ENCODE peak calls at places on chromosomes 3 and 15, in five cellular contexts. One of them, this sample, is unnamed.

GRCh38 chr3:127585163-127585812 is 5.2 kb downstream of the TPRA1 start:
- DNase-seq in D341Med: no peak
- DNase-seq in T-helper 17 cell: no peak
- DNase-seq in NCI-H526 treated with DMSO at 0.1 percent for 48 hours: no peak
- DNase-seq in fibroblast of pulmonary artery: peak
- DNase-seq in this sample: no peak

GRCh38 chr3:27657404-27657803 is 64.7 kb downstream of the EOMES start:
- DNase-seq in D341Med: no peak
- DNase-seq in T-helper 17 cell: no peak
- DNase-seq in NCI-H526 treated with DMSO at 0.1 percent for 48 hours: no peak
- DNase-seq in fibroblast of pulmonary artery: peak
- DNase-seq in this sample: no peak

GRCh38 chr3:124850212-124850611 is 37.0 kb downstream of the ITGB5 start:
- DNase-seq in D341Med: no peak
- DNase-seq in T-helper 17 cell: no peak
- DNase-seq in NCI-H526 treated with DMSO at 0.1 percent for 48 hours: no peak
- DNase-seq in fibroblast of pulmonary artery: no peak
- DNase-seq in this sample: no peak

GRCh38 chr3:22117751-22118346 is 366.8 kb upstream of the ZNF385D start:
- DNase-seq in D341Med: no peak
- DNase-seq in T-helper 17 cell: no peak
- DNase-seq in NCI-H526 treated with DMSO at 0.1 percent for 48 hours: peak
- DNase-seq in fibroblast of pulmonary artery: peak
- DNase-seq in this sample: no peak

GRCh38 chr3:153614563-153614962 is 452.5 kb downstream of the RAP2B start:
- DNase-seq in D341Med: no peak
- DNase-seq in T-helper 17 cell: no peak
- DNase-seq in NCI-H526 treated with DMSO at 0.1 percent for 48 hours: no peak
- DNase-seq in fibroblast of pulmonary artery: peak
- DNase-seq in this sample: no peak

GRCh38 chr3:6770376-6770648 is 90.6 kb upstream of the GRM7 start:
- DNase-seq in D341Med: no peak
- DNase-seq in T-helper 17 cell: no peak
- DNase-seq in NCI-H526 treated with DMSO at 0.1 percent for 48 hours: no peak
- DNase-seq in fibroblast of pulmonary artery: no peak
- DNase-seq in this sample: no peak

GRCh38 chr3:185363662-185364203 is 797 bp downstream of the MAP3K13 start:
- DNase-seq in D341Med: no peak
- DNase-seq in T-helper 17 cell: no peak
- DNase-seq in NCI-H526 treated with DMSO at 0.1 percent for 48 hours: peak
- DNase-seq in fibroblast of pulmonary artery: no peak
- DNase-seq in this sample: no peak

GRCh38 chr3:156180077-156180476 is 59.7 kb downstream of the KCNAB1 start:
- DNase-seq in D341Med: no peak
- DNase-seq in T-helper 17 cell: no peak
- DNase-seq in NCI-H526 treated with DMSO at 0.1 percent for 48 hours: no peak
- DNase-seq in fibroblast of pulmonary artery: peak
- DNase-seq in this sample: no peak

GRCh38 chr3:14561051-14561634 is 21.0 kb upstream of the GRIP2 start:
- DNase-seq in D341Med: no peak
- DNase-seq in T-helper 17 cell: no peak
- DNase-seq in NCI-H526 treated with DMSO at 0.1 percent for 48 hours: no peak
- DNase-seq in fibroblast of pulmonary artery: no peak
- DNase-seq in this sample: no peak

GRCh38 chr3:36900474-36901443 is 44.1 kb downstream of the TRANK1 start:
- DNase-seq in D341Med: no peak
- DNase-seq in T-helper 17 cell: no peak
- DNase-seq in NCI-H526 treated with DMSO at 0.1 percent for 48 hours: no peak
- DNase-seq in fibroblast of pulmonary artery: no peak
- DNase-seq in this sample: no peak

GRCh38 chr3:151933224-151933858 is 59.9 kb downstream of the SUCNR1 start:
- DNase-seq in D341Med: no peak
- DNase-seq in T-helper 17 cell: no peak
- DNase-seq in NCI-H526 treated with DMSO at 0.1 percent for 48 hours: no peak
- DNase-seq in fibroblast of pulmonary artery: no peak
- DNase-seq in this sample: no peak

GRCh38 chr3:188706176-188706575 is 465.6 kb upstream of the TPRG1 start:
- DNase-seq in D341Med: no peak
- DNase-seq in T-helper 17 cell: no peak
- DNase-seq in NCI-H526 treated with DMSO at 0.1 percent for 48 hours: no peak
- DNase-seq in fibroblast of pulmonary artery: no peak
- DNase-seq in this sample: no peak

GRCh38 chr3:174199696-174200095 is 659.4 kb upstream of the NAALADL2 start:
- DNase-seq in D341Med: no peak
- DNase-seq in T-helper 17 cell: no peak
- DNase-seq in NCI-H526 treated with DMSO at 0.1 percent for 48 hours: no peak
- DNase-seq in fibroblast of pulmonary artery: no peak
- DNase-seq in this sample: no peak

GRCh38 chr3:51977449-51978142 is 2.7 kb downstream of the ABHD14A start:
- DNase-seq in D341Med: no peak
- DNase-seq in T-helper 17 cell: no peak
- DNase-seq in NCI-H526 treated with DMSO at 0.1 percent for 48 hours: no peak
- DNase-seq in fibroblast of pulmonary artery: no peak
- DNase-seq in this sample: no peak

GRCh38 chr3:38165722-38166387 is 518 bp downstream of the OXSR1 start:
- DNase-seq in D341Med: peak
- DNase-seq in T-helper 17 cell: no peak
- DNase-seq in NCI-H526 treated with DMSO at 0.1 percent for 48 hours: peak
- DNase-seq in fibroblast of pulmonary artery: no peak
- DNase-seq in this sample: no peak

GRCh38 chr3:44060164-44060563 is 181.5 kb upstream of the TOPAZ1 start:
- DNase-seq in D341Med: no peak
- DNase-seq in T-helper 17 cell: no peak
- DNase-seq in NCI-H526 treated with DMSO at 0.1 percent for 48 hours: no peak
- DNase-seq in fibroblast of pulmonary artery: no peak
- DNase-seq in this sample: no peak

GRCh38 chr3:187615630-187616029 is 54.6 kb downstream of the SST start:
- DNase-seq in D341Med: no peak
- DNase-seq in T-helper 17 cell: no peak
- DNase-seq in NCI-H526 treated with DMSO at 0.1 percent for 48 hours: no peak
- DNase-seq in fibroblast of pulmonary artery: no peak
- DNase-seq in this sample: no peak

GRCh38 chr3:181558870-181559269 is 152.9 kb upstream of the SOX2 start:
- DNase-seq in D341Med: no peak
- DNase-seq in T-helper 17 cell: no peak
- DNase-seq in NCI-H526 treated with DMSO at 0.1 percent for 48 hours: no peak
- DNase-seq in fibroblast of pulmonary artery: no peak
- DNase-seq in this sample: no peak

GRCh38 chr3:32126305-32127015 is 20.0 kb downstream of the GPD1L start:
- DNase-seq in D341Med: no peak
- DNase-seq in T-helper 17 cell: no peak
- DNase-seq in NCI-H526 treated with DMSO at 0.1 percent for 48 hours: no peak
- DNase-seq in fibroblast of pulmonary artery: no peak
- DNase-seq in this sample: no peak

GRCh38 chr3:12234906-12235305 is 54.0 kb upstream of the PPARG start:
- DNase-seq in D341Med: no peak
- DNase-seq in T-helper 17 cell: no peak
- DNase-seq in NCI-H526 treated with DMSO at 0.1 percent for 48 hours: no peak
- DNase-seq in fibroblast of pulmonary artery: no peak
- DNase-seq in this sample: no peak

GRCh38 chr3:178583963-178584575 is 47.8 kb downstream of the KCNMB2 start:
- DNase-seq in D341Med: no peak
- DNase-seq in T-helper 17 cell: no peak
- DNase-seq in NCI-H526 treated with DMSO at 0.1 percent for 48 hours: no peak
- DNase-seq in fibroblast of pulmonary artery: no peak
- DNase-seq in this sample: no peak

GRCh38 chr15:49464513-49464912 is 41.5 kb downstream of the FGF7 start:
- DNase-seq in D341Med: no peak
- DNase-seq in T-helper 17 cell: no peak
- DNase-seq in NCI-H526 treated with DMSO at 0.1 percent for 48 hours: no peak
- DNase-seq in fibroblast of pulmonary artery: no peak
- DNase-seq in this sample: no peak

GRCh38 chr3:148087601-148088371 is 609.9 kb upstream of the AGTR1 start:
- DNase-seq in D341Med: no peak
- DNase-seq in T-helper 17 cell: no peak
- DNase-seq in NCI-H526 treated with DMSO at 0.1 percent for 48 hours: no peak
- DNase-seq in fibroblast of pulmonary artery: no peak
- DNase-seq in this sample: no peak

GRCh38 chr15:68405426-68406250 is 26.3 kb downstream of the ITGA11 start:
- DNase-seq in D341Med: no peak
- DNase-seq in T-helper 17 cell: no peak
- DNase-seq in NCI-H526 treated with DMSO at 0.1 percent for 48 hours: no peak
- DNase-seq in fibroblast of pulmonary artery: no peak
- DNase-seq in this sample: peak

GRCh38 chr15:31326729-31327673 is at the start of gene KLF13:
- DNase-seq in D341Med: peak
- DNase-seq in T-helper 17 cell: peak
- DNase-seq in NCI-H526 treated with DMSO at 0.1 percent for 48 hours: no peak
- DNase-seq in fibroblast of pulmonary artery: peak
- DNase-seq in this sample: no peak

GRCh38 chr15:70863450-70864218 is 9.7 kb upstream of the LARP6 start:
- DNase-seq in D341Med: no peak
- DNase-seq in T-helper 17 cell: no peak
- DNase-seq in NCI-H526 treated with DMSO at 0.1 percent for 48 hours: peak
- DNase-seq in fibroblast of pulmonary artery: peak
- DNase-seq in this sample: no peak

GRCh38 chr3:55330756-55331155 is 156.3 kb downstream of the WNT5A start:
- DNase-seq in D341Med: no peak
- DNase-seq in T-helper 17 cell: no peak
- DNase-seq in NCI-H526 treated with DMSO at 0.1 percent for 48 hours: peak
- DNase-seq in fibroblast of pulmonary artery: no peak
- DNase-seq in this sample: no peak

GRCh38 chr15:68012911-68013310 is 41.2 kb upstream of the PIAS1 start:
- DNase-seq in D341Med: no peak
- DNase-seq in T-helper 17 cell: no peak
- DNase-seq in NCI-H526 treated with DMSO at 0.1 percent for 48 hours: no peak
- DNase-seq in fibroblast of pulmonary artery: no peak
- DNase-seq in this sample: no peak

GRCh38 chr15:99177679-99178078 is 71.7 kb downstream of the TTC23 start:
- DNase-seq in D341Med: no peak
- DNase-seq in T-helper 17 cell: no peak
- DNase-seq in NCI-H526 treated with DMSO at 0.1 percent for 48 hours: no peak
- DNase-seq in fibroblast of pulmonary artery: no peak
- DNase-seq in this sample: no peak

GRCh38 chr3:67468511-67468910 is 185.9 kb downstream of the SUCLG2 start:
- DNase-seq in D341Med: no peak
- DNase-seq in T-helper 17 cell: no peak
- DNase-seq in NCI-H526 treated with DMSO at 0.1 percent for 48 hours: no peak
- DNase-seq in fibroblast of pulmonary artery: no peak
- DNase-seq in this sample: no peak

GRCh38 chr15:33846862-33847261 is 121.4 kb upstream of the CHRM5 start:
- DNase-seq in D341Med: no peak
- DNase-seq in T-helper 17 cell: no peak
- DNase-seq in NCI-H526 treated with DMSO at 0.1 percent for 48 hours: no peak
- DNase-seq in fibroblast of pulmonary artery: no peak
- DNase-seq in this sample: no peak

GRCh38 chr3:129313415-129313982 is 34.8 kb downstream of the HMCES start:
- DNase-seq in D341Med: no peak
- DNase-seq in T-helper 17 cell: no peak
- DNase-seq in NCI-H526 treated with DMSO at 0.1 percent for 48 hours: no peak
- DNase-seq in fibroblast of pulmonary artery: peak
- DNase-seq in this sample: no peak

GRCh38 chr15:48644498-48644826 is 1.0 kb downstream of the FBN1 start:
- DNase-seq in D341Med: no peak
- DNase-seq in T-helper 17 cell: no peak
- DNase-seq in NCI-H526 treated with DMSO at 0.1 percent for 48 hours: no peak
- DNase-seq in fibroblast of pulmonary artery: no peak
- DNase-seq in this sample: peak

GRCh38 chr15:88454231-88454630 is 13.0 kb downstream of the MRPL46 start:
- DNase-seq in D341Med: no peak
- DNase-seq in T-helper 17 cell: no peak
- DNase-seq in NCI-H526 treated with DMSO at 0.1 percent for 48 hours: no peak
- DNase-seq in fibroblast of pulmonary artery: peak
- DNase-seq in this sample: no peak

GRCh38 chr3:159234306-159234705 is 432.5 kb downstream of the MFSD1 start:
- DNase-seq in D341Med: no peak
- DNase-seq in T-helper 17 cell: no peak
- DNase-seq in NCI-H526 treated with DMSO at 0.1 percent for 48 hours: no peak
- DNase-seq in fibroblast of pulmonary artery: peak
- DNase-seq in this sample: no peak

GRCh38 chr3:189900578-189900977 is 220.1 kb downstream of the P3H2 start:
- DNase-seq in D341Med: no peak
- DNase-seq in T-helper 17 cell: no peak
- DNase-seq in NCI-H526 treated with DMSO at 0.1 percent for 48 hours: no peak
- DNase-seq in fibroblast of pulmonary artery: no peak
- DNase-seq in this sample: no peak

GRCh38 chr3:1971780-1972179 is 126.9 kb upstream of the CNTN4 start:
- DNase-seq in D341Med: no peak
- DNase-seq in T-helper 17 cell: no peak
- DNase-seq in NCI-H526 treated with DMSO at 0.1 percent for 48 hours: no peak
- DNase-seq in fibroblast of pulmonary artery: peak
- DNase-seq in this sample: no peak